ENCODE peak calls at places on chromosomes 16 and 17, in ten cellular contexts. One of them, this sample, is unnamed.

GRCh38 chr16:66275795-66276428 is 90.6 kb upstream of the CDH5 start:
- DNase-seq in osteocyte: peak
- DNase-seq in retinal pigment epithelial cell: no peak
- DNase-seq in LNCaP clone FGC: no peak
- DNase-seq in OCI-LY7: peak
- DNase-seq in SK-N-SH: peak
- DNase-seq in cardiac muscle cell: peak
- DNase-seq in progenitor cell of endocrine pancreas: peak
- DNase-seq in heart right ventricle: no peak
- DNase-seq in endothelial cell: peak
- DNase-seq in this sample: peak

GRCh38 chr17:28563475-28563874 is 7.8 kb downstream of the PIGS start:
- DNase-seq in osteocyte: no peak
- DNase-seq in LNCaP clone FGC: no peak
- DNase-seq in progenitor cell of endocrine pancreas: no peak
- DNase-seq in SK-N-SH: no peak
- DNase-seq in OCI-LY7: no peak
- DNase-seq in endothelial cell: no peak
- DNase-seq in retinal pigment epithelial cell: peak
- DNase-seq in cardiac muscle cell: peak
- DNase-seq in heart right ventricle: no peak
- DNase-seq in this sample: no peak

GRCh38 chr17:76075364-76076099 is 951 bp downstream of the GALR2 start:
- DNase-seq in endothelial cell: peak
- DNase-seq in LNCaP clone FGC: no peak
- DNase-seq in retinal pigment epithelial cell: no peak
- DNase-seq in cardiac muscle cell: no peak
- DNase-seq in progenitor cell of endocrine pancreas: no peak
- DNase-seq in OCI-LY7: no peak
- DNase-seq in osteocyte: no peak
- DNase-seq in SK-N-SH: peak
- DNase-seq in heart right ventricle: no peak
- DNase-seq in this sample: peak

GRCh38 chr17:1110844-1111598 is 68.8 kb downstream of the ABR start:
- DNase-seq in heart right ventricle: peak
- DNase-seq in LNCaP clone FGC: no peak
- DNase-seq in endothelial cell: no peak
- DNase-seq in OCI-LY7: no peak
- DNase-seq in retinal pigment epithelial cell: peak
- DNase-seq in cardiac muscle cell: peak
- DNase-seq in SK-N-SH: peak
- DNase-seq in osteocyte: peak
- DNase-seq in progenitor cell of endocrine pancreas: no peak
- DNase-seq in this sample: peak

GRCh38 chr17:50265212-50265611 is 9.1 kb upstream of the TMEM92 start:
- DNase-seq in endothelial cell: no peak
- DNase-seq in cardiac muscle cell: no peak
- DNase-seq in retinal pigment epithelial cell: no peak
- DNase-seq in OCI-LY7: no peak
- DNase-seq in SK-N-SH: peak
- DNase-seq in osteocyte: no peak
- DNase-seq in progenitor cell of endocrine pancreas: no peak
- DNase-seq in LNCaP clone FGC: peak
- DNase-seq in heart right ventricle: no peak
- DNase-seq in this sample: no peak

GRCh38 chr16:4273858-4274291 is 1.1 kb upstream of the TFAP4 start:
- DNase-seq in OCI-LY7: peak
- DNase-seq in LNCaP clone FGC: no peak
- DNase-seq in progenitor cell of endocrine pancreas: no peak
- DNase-seq in cardiac muscle cell: peak
- DNase-seq in osteocyte: no peak
- DNase-seq in heart right ventricle: peak
- DNase-seq in SK-N-SH: peak
- DNase-seq in retinal pigment epithelial cell: no peak
- DNase-seq in endothelial cell: peak
- DNase-seq in this sample: peak

GRCh38 chr17:75267403-75268232 is 3.4 kb downstream of the MIF4GD start:
- DNase-seq in heart right ventricle: no peak
- DNase-seq in LNCaP clone FGC: no peak
- DNase-seq in retinal pigment epithelial cell: no peak
- DNase-seq in cardiac muscle cell: no peak
- DNase-seq in progenitor cell of endocrine pancreas: no peak
- DNase-seq in SK-N-SH: peak
- DNase-seq in osteocyte: no peak
- DNase-seq in OCI-LY7: no peak
- DNase-seq in endothelial cell: peak
- DNase-seq in this sample: no peak

GRCh38 chr16:11552445-11552844 is 34.3 kb downstream of the LITAF start:
- DNase-seq in heart right ventricle: peak
- DNase-seq in cardiac muscle cell: no peak
- DNase-seq in OCI-LY7: no peak
- DNase-seq in retinal pigment epithelial cell: no peak
- DNase-seq in progenitor cell of endocrine pancreas: no peak
- DNase-seq in LNCaP clone FGC: no peak
- DNase-seq in osteocyte: no peak
- DNase-seq in endothelial cell: no peak
- DNase-seq in SK-N-SH: no peak
- DNase-seq in this sample: no peak

GRCh38 chr17:48241131-48241591 is 133.6 kb downstream of the SNX11 start:
- DNase-seq in OCI-LY7: no peak
- DNase-seq in retinal pigment epithelial cell: peak
- DNase-seq in osteocyte: no peak
- DNase-seq in LNCaP clone FGC: no peak
- DNase-seq in SK-N-SH: no peak
- DNase-seq in heart right ventricle: peak
- DNase-seq in endothelial cell: no peak
- DNase-seq in cardiac muscle cell: peak
- DNase-seq in progenitor cell of endocrine pancreas: no peak
- DNase-seq in this sample: peak

GRCh38 chr16:74698220-74698619 is 2.4 kb downstream of the MLKL start:
- DNase-seq in SK-N-SH: no peak
- DNase-seq in endothelial cell: no peak
- DNase-seq in LNCaP clone FGC: no peak
- DNase-seq in cardiac muscle cell: no peak
- DNase-seq in heart right ventricle: no peak
- DNase-seq in retinal pigment epithelial cell: no peak
- DNase-seq in progenitor cell of endocrine pancreas: no peak
- DNase-seq in OCI-LY7: no peak
- DNase-seq in osteocyte: no peak
- DNase-seq in this sample: no peak

GRCh38 chr17:79840204-79840988 is 1.2 kb upstream of the CBX4 start:
- DNase-seq in progenitor cell of endocrine pancreas: no peak
- DNase-seq in retinal pigment epithelial cell: no peak
- DNase-seq in OCI-LY7: no peak
- DNase-seq in heart right ventricle: peak
- DNase-seq in SK-N-SH: peak
- DNase-seq in cardiac muscle cell: peak
- DNase-seq in endothelial cell: peak
- DNase-seq in LNCaP clone FGC: no peak
- DNase-seq in osteocyte: no peak
- DNase-seq in this sample: peak
- TF ChIP-seq CTCF in progenitor cell of endocrine pancreas: no peak
- TF ChIP-seq CTCF in retinal pigment epithelial cell: peak
- TF ChIP-seq CTCF in OCI-LY7: no peak
- TF ChIP-seq CTCF in heart right ventricle: peak
- TF ChIP-seq CTCF in SK-N-SH: peak
- TF ChIP-seq CTCF in cardiac muscle cell: no peak
- TF ChIP-seq CTCF in endothelial cell: no peak
- TF ChIP-seq CTCF in LNCaP clone FGC: no peak
- TF ChIP-seq CTCF in osteocyte: peak
- TF ChIP-seq CTCF in this sample: no peak

DNA sequence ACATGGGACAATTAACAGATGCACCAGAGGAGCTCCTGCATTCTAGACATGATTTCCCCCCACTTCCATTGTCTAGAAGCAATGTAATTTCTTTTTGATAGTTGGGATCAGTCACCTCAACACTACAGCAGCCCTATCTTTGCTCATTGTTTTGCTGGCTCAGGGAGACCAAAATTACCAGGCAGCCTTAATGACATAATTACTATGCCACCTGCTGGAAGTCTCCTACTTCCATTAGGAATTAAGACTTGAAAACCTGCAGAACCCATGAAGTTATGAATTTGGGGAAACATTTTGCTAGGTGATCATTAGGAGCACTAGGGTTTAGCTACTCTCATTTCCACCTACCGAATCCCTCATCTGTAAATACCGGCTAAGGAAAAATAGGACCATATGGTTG is 312.0 kb upstream of the CA10 start:
- DNase-seq in endothelial cell: no peak
- DNase-seq in heart right ventricle: no peak
- DNase-seq in retinal pigment epithelial cell: no peak
- DNase-seq in OCI-LY7: no peak
- DNase-seq in progenitor cell of endocrine pancreas: no peak
- DNase-seq in LNCaP clone FGC: no peak
- DNase-seq in osteocyte: no peak
- DNase-seq in cardiac muscle cell: no peak
- DNase-seq in SK-N-SH: no peak
- DNase-seq in this sample: no peak
- TF ChIP-seq CTCF in endothelial cell: no peak
- TF ChIP-seq CTCF in heart right ventricle: no peak
- TF ChIP-seq CTCF in retinal pigment epithelial cell: no peak
- TF ChIP-seq CTCF in OCI-LY7: no peak
- TF ChIP-seq CTCF in progenitor cell of endocrine pancreas: no peak
- TF ChIP-seq CTCF in LNCaP clone FGC: peak
- TF ChIP-seq CTCF in osteocyte: no peak
- TF ChIP-seq CTCF in cardiac muscle cell: no peak
- TF ChIP-seq CTCF in SK-N-SH: no peak
- TF ChIP-seq CTCF in this sample: no peak

GRCh38 chr16:88811850-88812736 is at the start of gene APRT:
- DNase-seq in heart right ventricle: peak
- DNase-seq in LNCaP clone FGC: peak
- DNase-seq in progenitor cell of endocrine pancreas: peak
- DNase-seq in endothelial cell: peak
- DNase-seq in SK-N-SH: peak
- DNase-seq in retinal pigment epithelial cell: peak
- DNase-seq in cardiac muscle cell: peak
- DNase-seq in osteocyte: peak
- DNase-seq in OCI-LY7: peak
- DNase-seq in this sample: peak
- TF ChIP-seq CTCF in heart right ventricle: peak
- TF ChIP-seq CTCF in LNCaP clone FGC: peak
- TF ChIP-seq CTCF in progenitor cell of endocrine pancreas: peak
- TF ChIP-seq CTCF in endothelial cell: peak
- TF ChIP-seq CTCF in SK-N-SH: peak
- TF ChIP-seq CTCF in retinal pigment epithelial cell: no peak
- TF ChIP-seq CTCF in cardiac muscle cell: peak
- TF ChIP-seq CTCF in osteocyte: peak
- TF ChIP-seq CTCF in OCI-LY7: no peak
- TF ChIP-seq CTCF in this sample: peak

DNA sequence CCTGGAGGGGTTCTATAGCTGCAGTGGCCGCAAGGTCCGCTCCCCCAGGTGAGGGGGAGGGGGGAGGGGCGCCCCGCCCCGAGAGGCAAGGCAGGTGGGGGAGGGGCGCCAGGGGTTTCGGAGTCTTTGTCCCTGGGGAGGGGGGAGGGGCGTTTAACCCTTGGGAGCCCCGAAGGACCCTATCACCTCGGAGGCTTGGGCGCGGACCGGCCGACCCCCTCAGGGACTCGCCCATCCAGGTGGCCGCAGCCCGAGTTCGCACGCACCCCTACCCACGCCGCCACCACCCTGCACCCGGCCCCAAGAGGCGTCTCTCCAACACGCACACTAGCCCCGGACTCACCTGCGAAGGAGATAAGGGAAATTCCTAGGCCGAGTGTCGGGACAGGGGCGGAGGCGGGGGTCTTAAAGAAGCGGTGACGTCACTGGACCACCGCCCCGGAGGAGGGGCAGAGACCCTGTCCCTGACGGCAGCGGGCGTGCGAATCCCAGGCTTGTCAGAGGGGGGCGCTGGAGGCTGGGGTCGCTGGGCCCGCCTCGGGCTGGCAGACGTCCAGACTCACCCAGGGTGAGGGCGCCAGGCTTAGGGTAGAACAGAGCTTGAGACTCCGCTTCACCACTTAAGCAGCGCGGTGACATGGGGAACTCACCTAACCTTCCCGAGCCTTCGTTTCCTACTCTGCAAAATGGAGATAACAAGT is at the start of gene CLDN6:
- DNase-seq in SK-N-SH: peak
- DNase-seq in heart right ventricle: no peak
- DNase-seq in osteocyte: no peak
- DNase-seq in progenitor cell of endocrine pancreas: peak
- DNase-seq in OCI-LY7: peak
- DNase-seq in retinal pigment epithelial cell: peak
- DNase-seq in LNCaP clone FGC: no peak
- DNase-seq in endothelial cell: peak
- DNase-seq in cardiac muscle cell: no peak
- DNase-seq in this sample: peak
- TF ChIP-seq CTCF in SK-N-SH: peak
- TF ChIP-seq CTCF in heart right ventricle: peak
- TF ChIP-seq CTCF in osteocyte: peak
- TF ChIP-seq CTCF in progenitor cell of endocrine pancreas: peak
- TF ChIP-seq CTCF in OCI-LY7: peak
- TF ChIP-seq CTCF in retinal pigment epithelial cell: peak
- TF ChIP-seq CTCF in LNCaP clone FGC: no peak
- TF ChIP-seq CTCF in endothelial cell: peak
- TF ChIP-seq CTCF in cardiac muscle cell: peak
- TF ChIP-seq CTCF in this sample: peak

DNA sequence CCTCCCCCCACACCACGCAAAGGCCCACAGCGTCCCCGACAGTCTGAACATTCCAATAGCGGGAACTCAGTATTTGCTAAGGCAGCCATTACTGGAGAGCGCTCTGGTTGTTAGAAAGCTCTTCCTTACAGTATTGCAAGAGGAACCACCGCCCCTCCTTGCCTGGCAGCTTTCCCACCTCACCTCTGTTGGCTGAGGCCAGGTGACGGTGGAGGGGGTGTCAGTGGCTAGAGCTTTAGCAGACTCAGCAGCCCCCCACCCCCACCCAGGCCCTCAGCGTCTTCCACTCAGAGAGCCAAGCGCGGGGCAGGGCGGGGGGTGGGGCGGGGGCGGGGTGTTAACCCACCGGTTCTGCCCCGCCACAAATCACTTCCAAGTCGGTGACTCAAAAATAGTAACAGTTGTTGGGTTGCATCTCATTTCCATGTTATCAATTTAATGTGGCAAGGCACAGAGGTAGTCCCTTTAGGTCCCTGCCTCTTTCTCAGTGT is 2.3 kb upstream of the PLEKHH3 start:
- DNase-seq in OCI-LY7: peak
- DNase-seq in progenitor cell of endocrine pancreas: no peak
- DNase-seq in LNCaP clone FGC: no peak
- DNase-seq in heart right ventricle: peak
- DNase-seq in endothelial cell: no peak
- DNase-seq in cardiac muscle cell: peak
- DNase-seq in retinal pigment epithelial cell: no peak
- DNase-seq in SK-N-SH: no peak
- DNase-seq in osteocyte: no peak
- DNase-seq in this sample: peak
- TF ChIP-seq CTCF in OCI-LY7: no peak
- TF ChIP-seq CTCF in progenitor cell of endocrine pancreas: no peak
- TF ChIP-seq CTCF in LNCaP clone FGC: peak
- TF ChIP-seq CTCF in heart right ventricle: no peak
- TF ChIP-seq CTCF in endothelial cell: no peak
- TF ChIP-seq CTCF in cardiac muscle cell: no peak
- TF ChIP-seq CTCF in retinal pigment epithelial cell: no peak
- TF ChIP-seq CTCF in SK-N-SH: peak
- TF ChIP-seq CTCF in osteocyte: no peak
- TF ChIP-seq CTCF in this sample: no peak